ENCODE peak calls at places on chromosomes 16 and 17, in six cellular contexts. One of them, this sample, is unnamed.

GRCh38 chr16:87535855-87536794 is 43.3 kb upstream of the ZCCHC14 start:
- DNase-seq in neuronal stem cell: no peak
- DNase-seq in H1: no peak
- DNase-seq in mesenchymal stem cell: no peak
- DNase-seq in IMR-90: no peak
- DNase-seq in trophoblast cell: no peak
- DNase-seq in this sample: no peak

GRCh38 chr17:81398170-81398854 is 3.1 kb downstream of the BAHCC1 start:
- DNase-seq in IMR-90: peak
- DNase-seq in H1: no peak
- DNase-seq in mesenchymal stem cell: peak
- DNase-seq in neuronal stem cell: no peak
- DNase-seq in trophoblast cell: no peak
- DNase-seq in this sample: peak

GRCh38 chr17:28925912-28926365 is 23.1 kb upstream of the DHRS13 start:
- DNase-seq in IMR-90: peak
- DNase-seq in mesenchymal stem cell: peak
- DNase-seq in trophoblast cell: no peak
- DNase-seq in H1: no peak
- DNase-seq in neuronal stem cell: no peak
- DNase-seq in this sample: no peak

GRCh38 chr17:67266496-67266895 is 21.5 kb upstream of the HELZ start:
- DNase-seq in mesenchymal stem cell: no peak
- DNase-seq in neuronal stem cell: no peak
- DNase-seq in H1: no peak
- DNase-seq in trophoblast cell: no peak
- DNase-seq in IMR-90: no peak
- DNase-seq in this sample: no peak

GRCh38 chr16:86680661-86681439 is 102.5 kb downstream of the FOXL1 start:
- DNase-seq in mesenchymal stem cell: no peak
- DNase-seq in IMR-90: no peak
- DNase-seq in H1: no peak
- DNase-seq in neuronal stem cell: no peak
- DNase-seq in trophoblast cell: no peak
- DNase-seq in this sample: no peak

GRCh38 chr17:39573447-39574298 is 34.0 kb downstream of the NEUROD2 start:
- DNase-seq in neuronal stem cell: no peak
- DNase-seq in IMR-90: peak
- DNase-seq in H1: peak
- DNase-seq in trophoblast cell: peak
- DNase-seq in mesenchymal stem cell: peak
- DNase-seq in this sample: peak

GRCh38 chr17:58487589-58488427 is at the start of gene HSF5:
- DNase-seq in mesenchymal stem cell: no peak
- DNase-seq in trophoblast cell: no peak
- DNase-seq in neuronal stem cell: no peak
- DNase-seq in IMR-90: no peak
- DNase-seq in H1: peak
- DNase-seq in this sample: peak

GRCh38 chr16:75244225-75244792 is 7.1 kb downstream of the BCAR1 start:
- DNase-seq in H1: no peak
- DNase-seq in IMR-90: peak
- DNase-seq in trophoblast cell: no peak
- DNase-seq in neuronal stem cell: no peak
- DNase-seq in mesenchymal stem cell: peak
- DNase-seq in this sample: no peak

GRCh38 chr16:49457196-49457595 is 83.6 kb downstream of the C16orf78 start:
- DNase-seq in mesenchymal stem cell: no peak
- DNase-seq in H1: peak
- DNase-seq in neuronal stem cell: no peak
- DNase-seq in IMR-90: no peak
- DNase-seq in trophoblast cell: no peak
- DNase-seq in this sample: peak

GRCh38 chr16:35776-36305 is 17.6 kb downstream of the POLR3K start:
- DNase-seq in H1: no peak
- DNase-seq in IMR-90: no peak
- DNase-seq in trophoblast cell: no peak
- DNase-seq in mesenchymal stem cell: no peak
- DNase-seq in neuronal stem cell: no peak
- DNase-seq in this sample: no peak

GRCh38 chr16:4370570-4371480 is 823 bp upstream of the VASN start:
- DNase-seq in trophoblast cell: no peak
- DNase-seq in mesenchymal stem cell: peak
- DNase-seq in IMR-90: peak
- DNase-seq in neuronal stem cell: no peak
- DNase-seq in H1: no peak
- DNase-seq in this sample: no peak

GRCh38 chr17:57940217-57940616 is 15.0 kb downstream of the CUEDC1 start:
- DNase-seq in mesenchymal stem cell: no peak
- DNase-seq in IMR-90: no peak
- DNase-seq in neuronal stem cell: no peak
- DNase-seq in trophoblast cell: no peak
- DNase-seq in H1: no peak
- DNase-seq in this sample: peak

GRCh38 chr17:36534881-36535668 is at the start of gene PIGW:
- DNase-seq in H1: peak
- DNase-seq in IMR-90: peak
- DNase-seq in trophoblast cell: peak
- DNase-seq in neuronal stem cell: peak
- DNase-seq in mesenchymal stem cell: peak
- DNase-seq in this sample: peak

GRCh38 chr16:86112178-86112577 is 213.2 kb downstream of the IRF8 start:
- DNase-seq in IMR-90: no peak
- DNase-seq in neuronal stem cell: no peak
- DNase-seq in mesenchymal stem cell: no peak
- DNase-seq in H1: no peak
- DNase-seq in trophoblast cell: no peak
- DNase-seq in this sample: no peak

GRCh38 chr17:10735821-10736220 is 6.0 kb upstream of the TMEM220 start:
- DNase-seq in IMR-90: no peak
- DNase-seq in H1: no peak
- DNase-seq in mesenchymal stem cell: no peak
- DNase-seq in neuronal stem cell: no peak
- DNase-seq in trophoblast cell: no peak
- DNase-seq in this sample: peak

GRCh38 chr17:48630925-48631692 is 5.0 kb upstream of the HOXB9 start:
- DNase-seq in IMR-90: no peak
- DNase-seq in neuronal stem cell: no peak
- DNase-seq in H1: peak
- DNase-seq in mesenchymal stem cell: no peak
- DNase-seq in trophoblast cell: no peak
- DNase-seq in this sample: peak

GRCh38 chr16:51144203-51144602 is 6.9 kb downstream of the SALL1 start:
- DNase-seq in neuronal stem cell: no peak
- DNase-seq in mesenchymal stem cell: no peak
- DNase-seq in H1: no peak
- DNase-seq in IMR-90: no peak
- DNase-seq in trophoblast cell: no peak
- DNase-seq in this sample: no peak

GRCh38 chr16:46974352-46974751 is 878 bp upstream of the DNAJA2 start:
- DNase-seq in H1: no peak
- DNase-seq in IMR-90: no peak
- DNase-seq in trophoblast cell: peak
- DNase-seq in mesenchymal stem cell: peak
- DNase-seq in neuronal stem cell: no peak
- DNase-seq in this sample: no peak

GRCh38 chr16:46972429-46972970 is 974 bp downstream of the DNAJA2 start:
- DNase-seq in H1: no peak
- DNase-seq in neuronal stem cell: no peak
- DNase-seq in trophoblast cell: no peak
- DNase-seq in IMR-90: peak
- DNase-seq in mesenchymal stem cell: peak
- DNase-seq in this sample: no peak

GRCh38 chr16:46971271-46971670 is 2.2 kb downstream of the DNAJA2 start:
- DNase-seq in mesenchymal stem cell: no peak
- DNase-seq in neuronal stem cell: no peak
- DNase-seq in trophoblast cell: no peak
- DNase-seq in H1: no peak
- DNase-seq in IMR-90: no peak
- DNase-seq in this sample: no peak

GRCh38 chr16:46973457-46974324 is at the start of gene DNAJA2:
- DNase-seq in trophoblast cell: peak
- DNase-seq in IMR-90: peak
- DNase-seq in mesenchymal stem cell: peak
- DNase-seq in H1: peak
- DNase-seq in neuronal stem cell: peak
- DNase-seq in this sample: peak

DNA sequence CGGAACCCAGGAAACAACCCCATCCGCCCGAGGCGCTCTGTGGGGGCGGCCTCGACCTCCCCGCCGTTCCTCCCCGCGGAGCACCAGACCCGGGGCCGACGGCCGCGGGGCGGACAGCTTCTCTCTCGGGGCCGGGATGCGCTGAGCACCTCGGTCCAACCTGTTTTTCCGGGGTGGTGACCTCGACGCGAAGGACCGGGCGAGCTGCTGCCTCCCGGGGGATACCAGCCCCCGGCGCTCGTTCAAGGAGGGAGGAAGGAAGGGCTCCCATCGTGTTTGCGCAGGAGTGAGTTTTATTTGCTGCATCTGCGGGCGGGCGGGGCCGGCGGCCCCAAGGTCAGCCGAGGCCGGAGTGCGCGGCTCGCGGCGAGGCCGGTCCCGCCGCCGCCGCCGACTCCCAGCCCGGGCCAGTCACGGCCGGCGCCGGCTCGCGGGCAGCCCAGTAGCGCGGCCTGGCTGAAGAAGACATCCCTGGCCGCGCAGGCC is 460 bp downstream of the DNAJA2 start:
- DNase-seq in trophoblast cell: peak
- DNase-seq in H1: peak
- DNase-seq in mesenchymal stem cell: peak
- DNase-seq in IMR-90: no peak
- DNase-seq in neuronal stem cell: peak
- DNase-seq in this sample: peak
- H4K8ac ChIP-seq in trophoblast cell: peak
- H4K8ac ChIP-seq in H1: peak
- H4K8ac ChIP-seq in mesenchymal stem cell: peak
- H4K8ac ChIP-seq in IMR-90: peak
- H4K8ac ChIP-seq in neuronal stem cell: no peak
- H4K8ac ChIP-seq in this sample: no peak

DNA sequence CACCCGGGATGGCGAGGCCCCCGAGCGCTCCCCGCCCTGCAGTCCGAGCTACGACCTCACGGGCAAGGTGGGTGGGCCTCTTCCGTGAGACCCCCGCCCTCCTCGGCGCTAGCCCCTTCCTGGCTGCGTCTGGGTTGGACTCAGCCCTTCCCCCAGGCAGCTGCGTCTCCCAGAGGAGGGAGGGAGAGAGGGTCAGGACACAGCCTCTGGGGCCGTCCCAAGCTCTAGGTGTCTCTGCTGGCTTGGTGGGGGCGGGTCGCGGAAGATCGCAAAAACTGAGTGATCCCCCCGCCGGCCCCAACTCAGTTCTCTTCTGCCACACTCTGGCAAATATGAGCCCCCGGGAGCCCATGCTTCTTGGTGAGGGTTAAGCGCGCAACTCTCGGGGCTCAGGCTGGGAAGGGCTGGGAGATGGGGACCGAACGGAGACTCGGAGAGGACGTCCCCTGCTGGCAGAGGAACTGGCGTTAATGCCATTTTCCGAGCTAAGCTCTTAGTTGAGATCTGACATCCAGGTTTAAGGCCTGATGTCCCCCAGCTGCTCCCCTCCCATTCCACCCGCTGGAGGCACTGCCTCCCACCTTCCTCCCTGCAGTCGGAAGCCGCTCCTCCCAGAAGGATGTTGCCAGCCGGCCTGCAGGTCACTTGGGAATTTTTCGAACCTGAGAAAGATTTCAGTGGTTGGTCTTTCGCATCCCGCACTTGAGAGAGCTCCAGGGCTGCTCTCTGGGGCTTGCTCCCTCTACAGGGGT is 419 bp downstream of the RAB37 start:
- DNase-seq in trophoblast cell: no peak
- DNase-seq in mesenchymal stem cell: peak
- DNase-seq in neuronal stem cell: no peak
- DNase-seq in IMR-90: no peak
- DNase-seq in H1: peak
- DNase-seq in this sample: peak
- H2AFZ ChIP-seq in trophoblast cell: peak
- H2AFZ ChIP-seq in mesenchymal stem cell: no peak
- H2AFZ ChIP-seq in neuronal stem cell: peak
- H2AFZ ChIP-seq in IMR-90: peak
- H2AFZ ChIP-seq in H1: peak
- H2AFZ ChIP-seq in this sample: no peak

GRCh38 chr17:49694847-49695697 is 12.7 kb downstream of the SLC35B1 start:
- DNase-seq in IMR-90: no peak
- DNase-seq in trophoblast cell: no peak
- DNase-seq in mesenchymal stem cell: peak
- DNase-seq in H1: peak
- DNase-seq in neuronal stem cell: peak
- DNase-seq in this sample: peak

GRCh38 chr17:49696233-49696761 is 11.5 kb downstream of the SLC35B1 start:
- DNase-seq in H1: no peak
- DNase-seq in IMR-90: peak
- DNase-seq in trophoblast cell: no peak
- DNase-seq in neuronal stem cell: no peak
- DNase-seq in mesenchymal stem cell: no peak
- DNase-seq in this sample: no peak

GRCh38 chr17:49695698-49696232 is 12.0 kb downstream of the SLC35B1 start:
- DNase-seq in trophoblast cell: no peak
- DNase-seq in IMR-90: no peak
- DNase-seq in neuronal stem cell: no peak
- DNase-seq in H1: no peak
- DNase-seq in mesenchymal stem cell: no peak
- DNase-seq in this sample: no peak

GRCh38 chr17:49699967-49700575 is 7.7 kb downstream of the SLC35B1 start:
- DNase-seq in H1: no peak
- DNase-seq in mesenchymal stem cell: no peak
- DNase-seq in neuronal stem cell: no peak
- DNase-seq in trophoblast cell: no peak
- DNase-seq in IMR-90: no peak
- DNase-seq in this sample: no peak

DNA sequence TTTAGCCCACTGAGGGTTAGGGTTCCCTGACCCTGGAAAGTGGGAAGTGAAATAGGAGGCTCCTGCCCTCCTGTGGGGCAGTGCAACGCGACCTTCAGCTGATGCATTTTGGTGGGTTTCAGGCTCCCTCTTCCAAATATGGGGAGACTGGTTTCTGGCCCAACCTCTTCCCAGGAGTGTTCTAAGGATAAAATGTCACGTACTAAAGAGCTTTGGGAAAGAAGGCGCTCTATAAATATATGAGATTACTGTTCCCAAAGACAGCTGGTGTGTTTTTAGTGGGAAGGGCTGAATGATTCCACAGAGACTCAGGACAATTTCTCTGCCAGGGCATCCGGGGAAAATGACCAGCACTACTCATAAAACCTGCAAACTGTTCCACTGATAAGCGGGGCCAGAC is 9.8 kb downstream of the SLC35B1 start:
- DNase-seq in mesenchymal stem cell: no peak
- DNase-seq in neuronal stem cell: no peak
- DNase-seq in trophoblast cell: no peak
- DNase-seq in IMR-90: no peak
- DNase-seq in H1: no peak
- DNase-seq in this sample: no peak
- H3K9ac ChIP-seq in mesenchymal stem cell: no peak
- H3K9ac ChIP-seq in neuronal stem cell: no peak
- H3K9ac ChIP-seq in trophoblast cell: no peak
- H3K9ac ChIP-seq in IMR-90: no peak
- H3K9ac ChIP-seq in H1: no peak
- H3K9ac ChIP-seq in this sample: no peak

GRCh38 chr17:71902931-71903506 is 217.8 kb upstream of the SOX9 start:
- DNase-seq in trophoblast cell: no peak
- DNase-seq in IMR-90: peak
- DNase-seq in H1: no peak
- DNase-seq in mesenchymal stem cell: no peak
- DNase-seq in neuronal stem cell: no peak
- DNase-seq in this sample: no peak
- H4K8ac ChIP-seq in trophoblast cell: no peak
- H4K8ac ChIP-seq in IMR-90: no peak
- H4K8ac ChIP-seq in H1: no peak
- H4K8ac ChIP-seq in mesenchymal stem cell: no peak
- H4K8ac ChIP-seq in neuronal stem cell: no peak
- H4K8ac ChIP-seq in this sample: no peak